ENCODE peak calls at places on chromosomes 11 and 22, in six cellular contexts. G, R, E, D, P and T are unnamed samples.
A peak's percentile ranks its signal among the peaks of the same experiment; 100 is the strongest.

GRCh38 chr22:43443072-43443471 is 31.3 kb downstream of the MPPED1 start:
- DNase-seq in G (no peak), R (no peak), E (no peak), D (no peak), P (no peak), T (no peak)

GRCh38 chr11:7582338-7582985 is 68.7 kb downstream of the PPFIBP2 start:
- DNase-seq in G (no peak), R (no peak), E (no peak), D (peak; percentile 57), P (no peak), T (no peak)

GRCh38 chr11:69546735-69547370 is 65.4 kb downstream of the LINC01488 start:
- DNase-seq in G (no peak), R (no peak), E (no peak), D (no peak), P (no peak), T (no peak)

GRCh38 chr11:1195690-1196515 is 27.0 kb upstream of the MUC5B start:
- DNase-seq in G (no peak), R (peak; percentile 18), E (no peak), D (no peak), P (no peak), T (peak; percentile 67)

GRCh38 chr11:1934326-1935155 is 12.6 kb upstream of the MRPL23 start:
- DNase-seq in G (no peak), R (no peak), E (no peak), D (no peak), P (no peak), T (no peak)

GRCh38 chr11:112805658-112806057 is 155.6 kb upstream of the NCAM1 start:
- DNase-seq in G (no peak), R (no peak), E (no peak), D (no peak), P (no peak), T (no peak)

GRCh38 chr22:36493690-36494110 is 12.3 kb upstream of the TXN2 start:
- DNase-seq in G (no peak), R (peak; percentile 41), E (no peak), D (no peak), P (no peak), T (no peak)

GRCh38 chr11:116775975-116776374 is 3.2 kb upstream of the BUD13 start:
- DNase-seq in G (no peak), R (no peak), E (no peak), D (no peak), P (no peak), T (no peak)

GRCh38 chr11:57324154-57324885 is 432 bp downstream of the TNKS1BP1 start:
- DNase-seq in G (no peak), R (peak; percentile 74), E (peak; percentile 41), D (peak; percentile 67), P (peak; percentile 45), T (no peak)

GRCh38 chr11:12685229-12685628 is 11.0 kb downstream of the TEAD1 start:
- DNase-seq in G (no peak), R (no peak), E (no peak), D (peak; percentile 52), P (no peak), T (no peak)

GRCh38 chr11:122676638-122677037 is 21.1 kb downstream of the UBASH3B start:
- DNase-seq in G (no peak), R (no peak), E (no peak), D (no peak), P (no peak), T (no peak)